ENCODE peak calls at places on chromosomes 12 and 14, in eight cellular contexts. E is choroid plexus epithelial cell, K is lower leg skin, S is heart left ventricle, Y is astrocyte, R is mucosa of descending colon, G is fibroblast of lung, C is cardiac muscle cell. M is an unnamed sample.

GRCh38 chr12:64797156-64797555 is 27.3 kb upstream of the TBC1D30 start:
- DNase-seq in S (no peak), G (no peak), R (no peak), E (no peak), Y (no peak), K (no peak), C (no peak), M (no peak)

GRCh38 chr12:87871061-87871460 is 158.1 kb downstream of the C12orf50 start:
- DNase-seq in Y (peak; percentile 35), G (peak; percentile 42), E (peak; percentile 62), S (no peak), K (no peak), R (no peak), C (peak; percentile 2), M (no peak)

GRCh38 chr12:107759410-107759809 is 1.5 kb downstream of the PRDM4 start:
- DNase-seq in R (no peak), K (no peak), G (peak; percentile 86), E (peak; percentile 89), S (no peak), Y (peak; percentile 79), C (peak; percentile 65), M (peak; percentile 85)

GRCh38 chr12:6627598-6627997 is 8.2 kb downstream of the LPAR5 start:
- DNase-seq in G (no peak), R (no peak), Y (no peak), C (no peak), S (no peak), E (no peak), K (no peak), M (no peak)

GRCh38 chr12:101663298-101663697 is 34.1 kb upstream of the CHPT1 start:
- DNase-seq in Y (no peak), R (no peak), S (no peak), E (no peak), K (no peak), G (no peak), C (no peak), M (no peak)

GRCh38 chr12:58025431-58025830 is 84.1 kb downstream of the ATP23 start:
- DNase-seq in R (no peak), G (no peak), C (no peak), E (no peak), Y (no peak), S (no peak), K (no peak), M (no peak)

GRCh38 chr14:35229495-35230089 is 62.6 kb upstream of the PSMA6 start:
- DNase-seq in E (no peak), R (no peak), C (peak; percentile 39), S (no peak), G (peak; percentile 27), Y (no peak), K (no peak), M (no peak)

GRCh38 chr12:2550470-2551090 is 244.2 kb upstream of the FKBP4 start:
- DNase-seq in E (no peak), C (no peak), R (no peak), G (no peak), S (no peak), Y (no peak), K (no peak), M (no peak)

GRCh38 chr12:100752841-100753240 is 41.7 kb upstream of the ANO4 start:
- DNase-seq in S (no peak), E (no peak), R (no peak), Y (peak; percentile 18), C (no peak), K (peak; percentile 23), G (peak; percentile 1), M (no peak)

GRCh38 chr14:37232907-37233481 is 35.3 kb downstream of the MIPOL1 start:
- DNase-seq in Y (peak; percentile 27), G (peak; percentile 71), S (no peak), R (no peak), C (peak; percentile 68), K (no peak), E (peak; percentile 77), M (no peak)
- TF ChIP-seq CTCF in Y (peak; percentile 61), G (peak; percentile 77), S (peak; percentile 63), R (no peak), C (peak; percentile 72), K (no peak), E (peak; percentile 68), M (peak; percentile 66)

GRCh38 chr14:67622675-67623074 is 3.0 kb downstream of the ARG2 start:
- DNase-seq in Y (peak; percentile 79), E (peak; percentile 93), G (peak; percentile 73), S (no peak), C (peak; percentile 92), R (no peak), K (no peak), M (no peak)
- H3K4me3 ChIP-seq in Y (no peak overlapping the region), E (no peak overlapping the region), G (no peak overlapping the region), S (no peak overlapping the region), C (no peak overlapping the region), R (no peak overlapping the region), K (no peak overlapping the region), M (no peak overlapping the region)

GRCh38 chr12:21451529-21451928 is 14.1 kb downstream of the PYROXD1 start:
- DNase-seq in S (no peak), G (peak; percentile 4), R (no peak), K (no peak), Y (peak; percentile 73), E (peak; percentile 62), C (peak; percentile 8), M (no peak)
- TF ChIP-seq CTCF in S (no peak), G (no peak), R (no peak), K (no peak), Y (peak; percentile 19), E (no peak), C (no peak), M (peak; percentile 24)

DNA sequence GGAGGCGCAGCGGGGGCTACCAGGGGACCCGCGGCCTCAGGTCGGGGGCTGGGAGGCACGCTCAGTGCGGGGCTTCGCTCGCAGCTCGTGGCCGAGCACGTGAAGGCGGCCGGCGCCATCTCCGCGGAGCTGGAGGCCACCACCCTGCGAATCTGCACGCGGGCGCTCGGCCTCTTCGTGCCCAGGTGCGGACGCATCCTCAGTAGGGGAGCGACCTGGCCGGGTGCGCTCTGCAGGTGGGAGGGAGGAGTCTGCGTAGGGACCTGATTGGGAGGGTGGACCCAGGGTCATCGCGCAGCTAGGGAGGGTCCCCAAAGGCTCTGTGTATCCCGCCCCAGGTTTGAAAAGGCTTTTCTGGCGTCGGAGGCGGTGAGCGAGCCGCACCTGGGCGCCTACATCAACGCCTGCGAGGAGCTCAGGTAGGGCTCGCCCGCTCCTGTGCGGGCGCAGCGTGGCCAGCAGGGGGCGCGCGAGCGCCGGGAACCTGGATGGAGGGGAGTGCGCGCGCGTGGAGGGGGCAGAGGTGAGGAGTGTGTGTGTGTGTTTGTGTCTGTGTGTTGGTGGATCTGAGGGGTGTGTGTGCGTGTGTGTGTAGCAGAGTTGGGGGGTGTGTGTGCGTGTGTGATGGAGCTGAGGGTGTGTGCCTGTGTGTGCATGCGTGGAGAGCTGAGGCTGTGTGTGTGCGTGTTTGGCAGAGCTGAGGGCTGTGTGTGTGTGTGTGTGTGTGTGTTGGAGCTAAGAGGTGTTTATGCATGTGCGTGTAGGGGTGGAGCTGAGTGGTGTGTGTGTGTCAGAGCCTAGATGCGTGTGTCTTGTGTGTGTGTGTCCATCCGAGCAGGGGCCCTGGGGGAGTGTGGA is 10.4 kb downstream of the EXOC3L4 start:
- DNase-seq in C (peak; percentile 56), R (peak; percentile 87), S (peak; percentile 68), Y (peak; percentile 41), E (peak; percentile 66), G (peak; percentile 69), K (peak; percentile 94), M (no peak)
- H3K4me3 ChIP-seq in C (no peak overlapping the region), R (no peak overlapping the region), S (no peak overlapping the region), Y (no peak overlapping the region), E (no peak overlapping the region), G (no peak overlapping the region), K (no peak overlapping the region), M (no peak overlapping the region)

DNA sequence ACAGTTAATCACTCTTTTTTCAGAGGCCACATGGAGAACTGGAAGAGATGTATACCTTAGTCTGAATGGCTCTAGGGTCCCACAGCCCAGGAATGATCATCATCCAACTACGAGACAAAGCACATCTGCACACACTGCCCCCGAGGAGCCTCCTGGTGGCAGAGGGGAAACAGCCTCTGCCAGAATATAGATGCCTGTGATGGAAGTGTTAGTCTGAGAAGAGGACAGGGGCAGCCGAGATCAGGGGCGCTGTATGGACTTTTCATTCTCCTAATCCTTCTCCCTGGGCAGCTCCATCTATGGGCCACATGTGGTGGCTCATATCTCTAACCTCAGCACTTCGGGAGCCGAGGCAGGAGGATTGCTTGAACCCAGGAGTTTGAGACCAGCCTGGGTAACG is 82.8 kb upstream of the CAPRIN2 start:
- DNase-seq in Y (no peak), C (no peak), K (no peak), G (no peak), S (no peak), R (no peak), E (no peak), M (no peak)
- TF ChIP-seq CTCF in Y (no peak), C (no peak), K (no peak), G (no peak), S (no peak), R (no peak), E (no peak), M (no peak)

GRCh38 chr14:56816575-56817391 is 6.5 kb upstream of the OTX2 start:
- DNase-seq in K (no peak), Y (no peak), C (no peak), S (no peak), R (no peak), G (no peak), E (no peak), M (no peak)
- H3K4me3 ChIP-seq in K (no peak overlapping the region), Y (peak overlapping the region; percentile 28), C (peak overlapping the region; percentile 4), S (no peak overlapping the region), R (no peak overlapping the region), G (no peak overlapping the region), E (no peak overlapping the region), M (no peak overlapping the region)

DNA sequence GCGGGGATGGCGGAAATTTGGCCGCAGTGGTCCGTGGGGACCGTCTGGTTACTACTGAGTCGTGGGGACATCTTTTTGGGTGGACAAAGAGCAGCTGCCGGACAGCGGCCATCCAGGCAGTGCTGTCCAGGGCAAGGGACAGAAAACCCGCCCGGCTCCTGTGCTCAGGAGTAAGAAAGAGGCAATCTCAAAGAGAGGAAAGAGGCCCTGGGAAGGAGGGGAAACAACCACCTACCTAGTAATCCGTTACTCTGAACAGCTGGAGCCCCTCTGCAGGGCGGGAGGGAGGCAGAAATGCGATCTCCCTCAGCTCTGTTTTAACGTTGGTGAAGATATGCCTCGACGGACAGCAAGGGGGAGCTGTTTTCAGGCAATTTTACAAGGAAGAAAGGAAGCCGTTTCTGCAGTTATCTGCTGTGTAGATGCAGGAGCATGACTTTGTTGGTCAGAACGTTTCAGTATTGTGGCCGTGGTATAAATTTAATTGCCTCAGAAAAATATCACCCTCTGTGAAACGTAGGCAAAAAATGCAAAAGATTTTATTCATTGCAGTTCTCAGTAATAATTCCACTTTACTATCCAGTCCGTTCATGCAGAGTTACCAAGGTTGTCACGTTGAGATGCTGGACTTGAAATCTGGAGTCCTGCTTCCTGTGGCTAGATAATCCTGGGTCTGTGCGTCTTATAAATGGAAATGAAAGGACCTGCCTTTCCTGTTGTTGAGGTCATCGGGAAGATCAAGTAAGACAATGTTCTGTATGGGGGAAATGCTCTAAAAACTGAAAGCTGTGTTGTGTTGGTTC is 1.1 kb upstream of the AVPR1A start:
- DNase-seq in K (no peak), R (peak; percentile 28), G (peak; percentile 42), C (peak; percentile 50), E (peak; percentile 75), S (peak; percentile 15), Y (peak; percentile 16), M (peak; percentile 18)
- TF ChIP-seq CTCF in K (no peak), R (peak; percentile 58), G (peak; percentile 81), C (peak; percentile 84), E (peak; percentile 92), S (peak; percentile 72), Y (peak; percentile 75), M (peak; percentile 88)

M was measured in kidney epithelial cell.